ENCODE peak calls at places on chromosomes 16 and 17, in seven cellular contexts. S, K, M, X, V, G and F are unnamed samples.

GRCh38 chr16:65769055-65769465 is 597.4 kb upstream of the CDH5 start:
- DNase-seq in S (no peak), K (no peak), M (no peak), X (no peak), V (no peak), G (no peak), F (no peak)

GRCh38 chr17:43393944-43394482 is 4.8 kb upstream of the ARL4D start:
- DNase-seq in S (peak), K (peak), M (peak), X (peak), V (peak), G (peak), F (peak)

GRCh38 chr17:43740541-43740940 is 18.1 kb downstream of the SOST start:
- DNase-seq in S (no peak), K (no peak), M (peak), X (no peak), V (no peak), G (no peak), F (no peak)

GRCh38 chr17:64686705-64687104 is 24.6 kb upstream of the SMURF2 start:
- DNase-seq in S (no peak), K (no peak), M (no peak), X (no peak), V (no peak), G (no peak), F (no peak)

GRCh38 chr16:28237754-28238357 is 26.1 kb upstream of the XPO6 start:
- DNase-seq in S (no peak), K (no peak), M (peak), X (no peak), V (no peak), G (no peak), F (no peak)

GRCh38 chr17:5035356-5035755 is at the start of gene SLC52A1:
- DNase-seq in S (no peak), K (no peak), M (no peak), X (no peak), V (no peak), G (no peak), F (no peak)

GRCh38 chr17:58060596-58061191 is 22.5 kb upstream of the DYNLL2 start:
- DNase-seq in S (no peak), K (peak), M (peak), X (no peak), V (no peak), G (no peak), F (no peak)

GRCh38 chr16:28609631-28610594 is at the start of gene SULT1A1:
- DNase-seq in S (no peak), K (peak), M (no peak), X (no peak), V (no peak), G (no peak), F (no peak)

GRCh38 chr17:28811594-28812135 is 30.9 kb downstream of the FAM222B start:
- DNase-seq in S (no peak), K (no peak), M (peak), X (no peak), V (no peak), G (no peak), F (no peak)

GRCh38 chr17:80023261-80024205 is 12.1 kb downstream of the TBC1D16 start:
- DNase-seq in S (no peak), K (no peak), M (no peak), X (no peak), V (no peak), G (no peak), F (no peak)

GRCh38 chr17:48026503-48027321 is 10.9 kb downstream of the COPZ2 start:
- DNase-seq in S (peak), K (peak), M (peak), X (peak), V (peak), G (peak), F (no peak)